ENCODE peak calls at places on chromosomes 5 and 9, in nine cellular contexts. M, B, H, V, R, D, Y, Q and A are unnamed samples.
A peak's percentile ranks its signal among the peaks of the same experiment; 100 is the strongest.

GRCh38 chr5:43041131-43041668 is 1.1 kb upstream of the ANXA2R start:
- DNase-seq in M (no peak), B (peak; percentile 87), R (peak; percentile 58), D (peak; percentile 63), Q (no peak), V (peak; percentile 42), Y (no peak), H (peak; percentile 79), A (peak; percentile 85)

GRCh38 chr9:26723486-26723885 is 169.1 kb downstream of the CAAP1 start:
- DNase-seq in Y (peak; percentile 17), B (peak; percentile 24), H (no peak), R (peak; percentile 11), D (peak; percentile 62), Q (no peak), V (peak; percentile 75), M (peak; percentile 12), A (no peak)

GRCh38 chr5:76299592-76299991 is 103.5 kb upstream of the IQGAP2 start:
- DNase-seq in D (peak; percentile 68), H (no peak), Y (no peak), V (no peak), R (no peak), M (no peak), Q (no peak), B (no peak), A (no peak)

GRCh38 chr5:79971156-79971555 is 19.9 kb downstream of the MTX3 start:
- DNase-seq in H (no peak), M (no peak), Y (peak; percentile 47), Q (no peak), B (peak; percentile 83), D (no peak), R (no peak), V (no peak), A (no peak)

GRCh38 chr9:137339045-137339444 is 37.0 kb upstream of the NRARP start:
- DNase-seq in V (no peak), B (no peak), Y (peak; percentile 45), M (no peak), R (no peak), D (no peak), H (no peak), Q (no peak), A (no peak)

GRCh38 chr5:131749138-131749537 is 47.7 kb downstream of the FNIP1 start:
- DNase-seq in H (no peak), D (no peak), R (no peak), B (no peak), Y (no peak), Q (no peak), V (no peak), M (no peak), A (no peak)

GRCh38 chr5:146880985-146881384 is 2.4 kb upstream of the PPP2R2B start:
- DNase-seq in D (no peak), R (no peak), M (no peak), H (no peak), B (no peak), Y (no peak), Q (no peak), V (no peak), A (no peak)

GRCh38 chr5:84724683-84725082 is 340.0 kb upstream of the EDIL3 start:
- DNase-seq in B (no peak), Y (peak; percentile 34), D (no peak), Q (no peak), V (no peak), H (no peak), R (no peak), M (no peak), A (no peak)

GRCh38 chr9:71681104-71681707 is 87.1 kb downstream of the CEMIP2 start:
- DNase-seq in H (no peak), V (no peak), M (no peak), D (no peak), B (peak; percentile 35), Y (no peak), Q (no peak), R (no peak), A (no peak)

GRCh38 chr9:112689341-112689740 is 28.6 kb downstream of the INIP start:
- DNase-seq in V (no peak), Y (no peak), B (no peak), M (no peak), D (no peak), Q (no peak), R (no peak), H (no peak), A (no peak)

GRCh38 chr9:34502471-34503335 is 20.1 kb downstream of the ENHO start:
- DNase-seq in R (no peak), D (no peak), Y (no peak), Q (peak; percentile 62), V (no peak), B (no peak), H (no peak), M (no peak), A (peak; percentile 67)

GRCh38 chr5:13866792-13867191 is 77.7 kb downstream of the DNAH5 start:
- DNase-seq in M (peak; percentile 48), B (peak; percentile 20), R (peak; percentile 52), Q (no peak), Y (peak; percentile 5), D (peak; percentile 35), H (no peak), V (no peak), A (no peak)

GRCh38 chr9:78261403-78262001 is 25.6 kb downstream of the CEP78 start:
- DNase-seq in V (peak; percentile 44), Q (peak; percentile 37), Y (peak; percentile 68), D (peak; percentile 35), M (no peak), H (no peak), B (peak; percentile 52), R (peak; percentile 49), A (peak; percentile 4)

GRCh38 chr9:38713426-38713825 is 6.5 kb downstream of the FAM240B start:
- DNase-seq in V (no peak), Q (no peak), R (no peak), D (no peak), B (peak; percentile 80), M (no peak), Y (peak; percentile 95), H (no peak), A (no peak)

GRCh38 chr9:68416891-68417570 is 60.6 kb downstream of the PGM5 start:
- DNase-seq in Y (no peak), V (no peak), B (peak; percentile 3), D (peak; percentile 20), Q (no peak), M (peak; percentile 8), H (no peak), R (no peak), A (no peak)

GRCh38 chr9:136303825-136304416 is at the start of gene CCDC187:
- DNase-seq in M (no peak), B (no peak), V (no peak), H (no peak), Q (no peak), Y (no peak), D (no peak), R (no peak), A (no peak)

GRCh38 chr5:77974576-77974975 is 198.4 kb upstream of the TBCA start:
- DNase-seq in Q (no peak), D (no peak), B (no peak), M (no peak), V (no peak), R (no peak), Y (no peak), H (no peak), A (no peak)

GRCh38 chr5:132790201-132790870 is 13.3 kb upstream of the SEPTIN8 start:
- DNase-seq in Q (peak; percentile 20), Y (no peak), R (no peak), M (no peak), B (no peak), V (no peak), H (no peak), D (no peak), A (no peak)

GRCh38 chr9:112042244-112042638 is 132.9 kb downstream of the SUSD1 start:
- DNase-seq in H (no peak), D (no peak), M (no peak), B (no peak), Y (no peak), R (no peak), V (no peak), Q (no peak), A (no peak)